ENCODE peak calls at places on chromosome 10, in five cellular contexts. N, P, Z, M and Q are unnamed samples.
A peak's percentile ranks its signal among the peaks of the same experiment; 100 is the strongest.

GRCh38 chr10:52313350-52314006 is 603 bp upstream of the DKK1 start:
- DNase-seq in P (no peak), M (no peak), Z (no peak), N (no peak), Q (no peak)

GRCh38 chr10:122171270-122171669 is 99.8 kb upstream of the BTBD16 start:
- DNase-seq in P (no peak), N (no peak), Z (no peak), M (no peak), Q (no peak)

GRCh38 chr10:95035343-95036283 is 33.7 kb downstream of the CYP2C8 start:
- DNase-seq in P (no peak), Z (no peak), M (no peak), N (no peak), Q (no peak)

GRCh38 chr10:129136866-129137415 is 330.1 kb upstream of the MGMT start:
- DNase-seq in Z (no peak), P (no peak), N (no peak), M (no peak), Q (no peak)

GRCh38 chr10:29588640-29589421 is 45.9 kb downstream of the SVIL start:
- DNase-seq in N (no peak), Z (no peak), P (peak; percentile 66), M (no peak), Q (no peak)

GRCh38 chr10:127534074-127534473 is 15.0 kb upstream of the NPS start:
- DNase-seq in M (no peak), Z (no peak), P (no peak), N (no peak), Q (no peak)

GRCh38 chr10:89283988-89284475 is 17.8 kb upstream of the IFIT2 start:
- DNase-seq in N (no peak), P (peak; percentile 87), Z (no peak), M (no peak), Q (no peak)

GRCh38 chr10:71191019-71191418 is 21.4 kb upstream of the UNC5B start:
- DNase-seq in P (no peak), M (no peak), Z (no peak), N (no peak), Q (no peak)

GRCh38 chr10:50987934-50988333 is 86.4 kb upstream of the PRKG1 start:
- DNase-seq in P (no peak), M (no peak), N (no peak), Z (no peak), Q (no peak)

GRCh38 chr10:70169011-70169410 is 1.3 kb downstream of the SAR1A start:
- DNase-seq in P (peak; percentile 11), N (no peak), M (no peak), Z (no peak), Q (no peak)

GRCh38 chr10:63666836-63667383 is 145.7 kb downstream of the REEP3 start:
- DNase-seq in N (no peak), Z (no peak), P (peak; percentile 77), M (peak; percentile 63), Q (no peak)

GRCh38 chr10:113099431-113100298 is 149.6 kb downstream of the TCF7L2 start:
- DNase-seq in M (no peak), P (peak; percentile 35), N (no peak), Z (no peak), Q (no peak)

GRCh38 chr10:5035356-5035755 is 31.7 kb upstream of the AKR1C2 start:
- DNase-seq in Z (no peak), M (no peak), N (no peak), P (no peak), Q (no peak)
- H3K9me3 ChIP-seq in Z (peaks cover 5% of the 10 kb centered on the region), M (peaks cover 14% of the 10 kb centered on the region), N (no peaks in the 10 kb centered on the region), P (peaks cover 28% of the 10 kb centered on the region), Q (no peaks in the 10 kb centered on the region)

GRCh38 chr10:5147255-5147980 is 37.5 kb downstream of the AKR1C8 start:
- DNase-seq in Z (no peak), M (no peak), N (no peak), P (no peak), Q (no peak)

GRCh38 chr10:5151076-5151475 is 33.9 kb downstream of the AKR1C8 start:
- DNase-seq in M (no peak), Z (no peak), P (no peak), N (no peak), Q (no peak)

GRCh38 chr10:5146920-5147254 is 38.1 kb downstream of the AKR1C8 start:
- DNase-seq in M (no peak), N (no peak), Z (no peak), P (no peak), Q (no peak)

GRCh38 chr10:5147981-5148677 is 36.8 kb downstream of the AKR1C8 start:
- DNase-seq in Z (no peak), P (no peak), M (no peak), N (no peak), Q (no peak)

GRCh38 chr10:5148678-5149032 is 36.3 kb downstream of the AKR1C8 start:
- DNase-seq in M (no peak), N (no peak), P (no peak), Z (no peak), Q (no peak)
- H3K9me3 ChIP-seq in M (no peaks in the 10 kb centered on the region), N (no peaks in the 10 kb centered on the region), P (peaks cover 3% of the 10 kb centered on the region), Z (no peaks in the 10 kb centered on the region), Q (peaks cover 3% of the 10 kb centered on the region)

GRCh38 chr10:37687581-37687980 is 169.8 kb downstream of the ZNF248 start:
- DNase-seq in Z (no peak), P (no peak), M (no peak), N (no peak), Q (no peak)

GRCh38 chr10:37685741-37686683 is 171.4 kb downstream of the ZNF248 start:
- DNase-seq in Z (no peak), P (no peak), N (no peak), M (no peak), Q (no peak)

GRCh38 chr10:37681617-37681999 is 175.8 kb downstream of the ZNF248 start:
- DNase-seq in N (peak; percentile 34), P (no peak), Z (no peak), M (no peak), Q (no peak)

GRCh38 chr10:37682617-37683016 is 174.8 kb downstream of the ZNF248 start:
- DNase-seq in Z (no peak), P (no peak), M (no peak), N (no peak), Q (no peak)

GRCh38 chr10:37684765-37685164 is 172.6 kb downstream of the ZNF248 start:
- DNase-seq in N (peak; percentile 32), M (no peak), P (no peak), Z (no peak), Q (no peak)
- H3K9me3 ChIP-seq in N (no peaks in the 10 kb centered on the region), M (peaks cover 76% of the 10 kb centered on the region), P (peaks cover 11% of the 10 kb centered on the region), Z (peaks cover 58% of the 10 kb centered on the region), Q (no peaks in the 10 kb centered on the region)

DNA sequence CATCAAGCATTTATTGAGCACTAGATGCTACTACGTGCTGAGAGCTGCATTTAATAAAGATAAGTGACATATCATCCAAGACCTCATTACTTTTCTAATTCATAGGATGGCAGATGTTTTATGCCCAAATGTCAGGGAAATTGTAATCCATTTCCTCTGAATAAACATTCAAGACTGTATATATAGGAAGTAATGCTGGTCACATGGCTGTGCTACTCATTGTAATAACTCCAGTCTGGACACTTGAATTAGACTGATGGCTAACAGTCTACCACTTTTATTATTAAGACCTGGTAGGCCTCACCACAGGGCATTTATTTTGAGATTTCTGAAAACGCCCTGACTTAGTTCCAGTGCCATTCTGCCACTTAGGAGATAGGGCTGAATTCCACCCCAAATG is 36.6 kb downstream of the PIK3AP1 start:
- DNase-seq in P (no peak), M (no peak), Z (no peak), N (no peak), Q (no peak)
- H3K9me3 ChIP-seq in P (no peaks in the 10 kb centered on the region), M (no peaks in the 10 kb centered on the region), Z (no peaks in the 10 kb centered on the region), N (no peaks in the 10 kb centered on the region), Q (no peaks in the 10 kb centered on the region)